ENCODE peak calls at places on chromosomes 3 and 15, in ten cellular contexts. A is stomach; H is CD4-positive, alpha-beta T cell; R is HepG2; K is heart left ventricle; Y is activated B cell treated with CpG ODN at 0.5 μM for 24 hours; B is WERI-Rb-1; N is tibial artery; F is breast epithelium; U is AG09319. L is an unnamed sample.

GRCh38 chr3:194685723-194686413 is at the start of gene FAM43A:
- DNase-seq in B (peak), A (peak), Y (peak), H (peak), U (peak), F (peak), K (peak), N (peak), R (peak), L (peak)

GRCh38 chr3:175741951-175742350 is 882.8 kb downstream of the NAALADL2 start:
- DNase-seq in N (no peak), U (no peak), A (no peak), Y (no peak), B (no peak), K (no peak), R (no peak), H (no peak), F (no peak), L (no peak)

GRCh38 chr3:186929186-186929585 is 1.1 kb upstream of the ST6GAL1 start:
- DNase-seq in F (no peak), R (no peak), U (no peak), A (no peak), B (no peak), N (no peak), Y (no peak), H (no peak), K (no peak), L (no peak)

GRCh38 chr15:77421370-77421700 is 647 bp downstream of the HMG20A start:
- DNase-seq in H (no peak), R (peak), Y (no peak), N (no peak), F (no peak), B (no peak), K (no peak), U (no peak), A (no peak), L (no peak)

GRCh38 chr3:3998140-3998977 is 199.1 kb downstream of the LRRN1 start:
- DNase-seq in A (no peak), Y (no peak), H (no peak), U (no peak), R (peak), B (peak), K (no peak), N (no peak), F (no peak), L (no peak)

GRCh38 chr3:190180268-190180667 is 59.6 kb upstream of the P3H2 start:
- DNase-seq in F (no peak), B (no peak), U (no peak), K (no peak), H (no peak), N (no peak), R (no peak), A (no peak), Y (no peak), L (no peak)

GRCh38 chr3:196774191-196774820 is 34.6 kb downstream of the PAK2 start:
- DNase-seq in K (no peak), B (no peak), A (no peak), U (no peak), H (no peak), Y (no peak), R (peak), F (no peak), N (no peak), L (no peak)

GRCh38 chr15:60444289-60444912 is 34.5 kb downstream of the ICE2 start:
- DNase-seq in H (no peak), F (no peak), K (no peak), R (peak), N (no peak), B (no peak), U (no peak), Y (no peak), A (no peak), L (no peak)

GRCh38 chr15:55681631-55682030 is 61.3 kb downstream of the PRTG start:
- DNase-seq in N (no peak), U (no peak), B (no peak), Y (no peak), K (no peak), H (no peak), R (no peak), A (no peak), F (no peak), L (no peak)

GRCh38 chr3:127052121-127052561 is 69.2 kb downstream of the PLXNA1 start:
- DNase-seq in U (no peak), B (no peak), R (no peak), H (no peak), K (peak), Y (no peak), N (peak), A (peak), F (no peak), L (no peak)
- TF ChIP-seq CTCF in U (no peak), B (no peak), R (no peak), H (no peak), K (no peak), Y (no peak), N (no peak), A (no peak), F (no peak), L (no peak)

DNA sequence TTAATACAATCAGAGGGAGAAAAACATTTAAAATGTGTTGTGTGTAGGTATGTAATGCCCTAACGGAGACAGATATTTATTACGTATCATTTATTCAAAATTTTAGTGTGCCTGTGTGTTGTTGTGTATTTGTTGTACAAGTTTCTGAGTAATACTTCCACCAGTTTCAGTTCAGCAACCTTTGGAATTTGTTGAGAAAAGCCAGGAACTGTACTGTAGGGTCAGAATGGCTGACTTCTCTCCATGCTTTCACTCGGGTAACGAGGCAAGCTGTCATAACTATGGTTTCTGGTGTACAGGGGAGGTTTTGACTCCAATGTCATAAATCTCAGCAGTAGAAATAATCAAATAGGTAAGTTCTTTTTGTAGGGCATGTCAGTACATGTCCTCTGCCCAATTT is 23.8 kb upstream of the CNTN6 start:
- DNase-seq in R (no peak), B (no peak), A (no peak), Y (no peak), H (no peak), U (no peak), N (no peak), F (no peak), K (no peak), L (no peak)
- TF ChIP-seq CTCF in R (no peak), B (no peak), A (no peak), Y (no peak), H (no peak), U (no peak), N (no peak), F (no peak), K (no peak), L (no peak)

DNA sequence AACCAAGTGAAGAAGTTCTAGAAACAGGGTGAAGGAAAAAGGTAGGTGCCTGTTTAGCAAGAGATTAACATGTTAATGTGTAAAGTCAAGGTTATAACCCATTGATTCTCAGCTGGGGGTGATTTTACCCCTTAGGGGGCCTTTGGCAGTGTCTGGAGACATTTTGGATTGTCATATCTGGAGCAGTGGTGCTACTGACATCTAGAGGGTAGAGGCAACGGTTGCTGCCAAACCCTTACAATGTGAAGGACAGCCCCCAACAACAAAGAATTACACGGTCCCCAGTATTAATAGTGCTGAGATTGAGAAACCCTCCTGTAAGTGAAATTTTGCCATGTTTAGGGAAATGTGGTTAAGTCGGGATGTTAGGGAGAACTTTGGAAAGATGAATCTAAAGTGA is 74.7 kb downstream of the CRYBG3 start:
- DNase-seq in K (no peak), H (no peak), U (no peak), Y (no peak), F (no peak), A (no peak), R (no peak), B (no peak), N (no peak), L (no peak)
- TF ChIP-seq CTCF in K (no peak), H (no peak), U (no peak), Y (no peak), F (no peak), A (no peak), R (no peak), B (no peak), N (no peak), L (no peak)

GRCh38 chr3:112088944-112089343 is 2.8 kb downstream of the C3orf52 start:
- DNase-seq in N (no peak), K (no peak), A (no peak), H (no peak), B (no peak), Y (no peak), F (no peak), U (no peak), R (no peak), L (no peak)

GRCh38 chr3:112087746-112088145 is 1.6 kb downstream of the C3orf52 start:
- DNase-seq in A (peak), N (no peak), U (no peak), R (no peak), B (no peak), K (no peak), H (no peak), Y (no peak), F (no peak), L (no peak)

GRCh38 chr3:112084980-112085697 is 1.1 kb upstream of the C3orf52 start:
- DNase-seq in N (no peak), B (peak), Y (no peak), K (no peak), R (peak), F (no peak), A (no peak), H (no peak), U (no peak), L (no peak)

GRCh38 chr3:112086857-112087524 is 802 bp downstream of the C3orf52 start:
- DNase-seq in N (no peak), H (no peak), R (no peak), Y (no peak), A (no peak), U (no peak), F (no peak), K (no peak), B (no peak), L (no peak)

GRCh38 chr3:112086018-112086854 is at the start of gene C3orf52:
- DNase-seq in K (peak), Y (peak), U (no peak), F (peak), N (peak), B (peak), A (peak), R (peak), H (peak), L (peak)
- TF ChIP-seq CTCF in K (no peak), Y (no peak), U (no peak), F (peak), N (no peak), B (no peak), A (no peak), R (peak), H (no peak), L (peak)

GRCh38 chr15:70118599-70118998 is 20.9 kb upstream of the TLE3 start:
- DNase-seq in F (no peak), B (no peak), R (no peak), H (no peak), N (no peak), Y (no peak), A (no peak), K (no peak), U (no peak), L (no peak)

GRCh38 chr15:70120109-70120508 is 22.4 kb upstream of the TLE3 start:
- DNase-seq in H (no peak), Y (no peak), K (no peak), F (no peak), B (no peak), R (no peak), U (no peak), A (no peak), N (no peak), L (no peak)

GRCh38 chr15:70125605-70126004 is 27.9 kb upstream of the TLE3 start:
- DNase-seq in R (no peak), U (no peak), Y (no peak), F (no peak), H (no peak), A (no peak), B (no peak), N (no peak), K (no peak), L (no peak)

GRCh38 chr15:70120954-70121655 is 23.4 kb upstream of the TLE3 start:
- DNase-seq in Y (no peak), F (no peak), U (no peak), N (no peak), H (no peak), K (no peak), R (no peak), A (no peak), B (peak), L (no peak)

GRCh38 chr15:70121656-70122297 is 24.1 kb upstream of the TLE3 start:
- DNase-seq in R (no peak), Y (no peak), U (peak), N (peak), K (peak), F (no peak), H (no peak), B (no peak), A (peak), L (no peak)
- TF ChIP-seq CTCF in R (no peak), Y (no peak), U (no peak), N (no peak), K (no peak), F (no peak), H (no peak), B (no peak), A (no peak), L (no peak)

DNA sequence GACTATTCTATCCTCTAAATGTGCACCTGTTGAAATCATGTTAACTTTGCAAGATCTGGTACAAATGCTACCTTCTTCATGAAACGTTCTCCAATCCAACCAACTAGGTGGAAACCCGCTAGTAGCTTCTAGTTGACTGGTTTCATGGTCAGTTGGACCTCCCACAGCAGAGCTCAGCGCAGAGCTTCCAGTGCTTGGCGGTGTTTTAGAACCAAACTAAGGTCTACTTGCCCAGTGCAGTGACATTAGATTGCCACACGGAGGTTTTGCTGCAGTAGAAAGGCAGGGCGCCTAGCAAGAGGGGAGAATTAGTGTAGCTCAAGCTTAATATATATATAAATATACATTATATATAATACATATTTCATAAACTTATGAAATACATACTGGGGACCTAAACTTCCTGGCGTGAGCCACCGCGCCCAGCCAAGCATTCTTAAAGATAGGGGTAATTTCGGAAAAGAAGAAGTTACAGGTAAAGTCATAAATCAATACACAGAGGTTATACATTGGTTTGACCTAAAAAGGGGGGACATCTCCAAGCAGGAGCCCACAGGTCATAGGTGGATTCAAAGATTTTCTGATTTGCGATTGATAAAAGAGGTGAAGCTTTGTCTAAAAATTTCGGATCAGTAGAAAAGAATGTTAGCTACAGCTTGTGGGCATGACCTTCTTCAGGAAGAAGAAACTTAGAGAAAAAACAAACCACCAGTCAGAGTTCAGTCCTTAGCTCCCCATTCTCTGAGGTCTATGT is 2.0 kb upstream of the OXSR1 start:
- DNase-seq in R (peak), N (no peak), A (no peak), U (no peak), Y (no peak), H (no peak), K (no peak), F (no peak), B (no peak), L (no peak)
- TF ChIP-seq CTCF in R (no peak), N (peak), A (no peak), U (no peak), Y (no peak), H (no peak), K (no peak), F (no peak), B (no peak), L (peak)

DNA sequence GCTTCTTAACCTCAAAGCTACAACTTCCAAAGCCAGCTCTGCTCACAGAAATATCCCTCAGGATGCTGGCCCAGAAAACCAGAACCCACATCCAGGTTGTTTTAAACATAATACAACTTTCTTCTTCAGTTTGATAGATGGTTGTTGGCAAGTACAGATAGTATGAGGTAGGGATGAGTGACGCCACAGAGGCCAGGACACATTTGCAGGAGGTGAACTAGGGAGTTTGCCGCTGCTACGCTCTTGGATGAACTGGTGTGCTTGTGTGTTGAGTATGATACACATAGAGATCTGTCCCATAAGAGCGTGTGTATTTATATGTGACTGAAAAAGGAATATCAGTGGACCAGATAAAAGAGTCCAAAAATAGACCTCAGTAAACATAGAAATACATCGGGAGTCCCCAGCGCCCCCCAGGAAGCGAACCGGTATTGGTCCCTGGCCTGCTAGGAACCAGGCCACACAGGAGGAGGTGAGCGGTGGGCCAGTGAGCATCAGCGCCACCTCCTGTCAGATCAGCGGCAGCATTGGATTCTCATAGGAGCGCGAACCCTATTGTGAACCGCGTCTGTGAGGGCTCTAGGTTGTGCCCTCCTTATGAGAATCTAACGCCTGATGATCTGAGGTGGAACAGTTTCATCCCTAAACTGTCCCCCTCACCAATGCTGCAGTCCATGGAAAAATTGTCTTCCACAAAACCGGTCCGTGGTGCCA is 98.0 kb downstream of the LRRK1 start:
- DNase-seq in F (no peak), A (no peak), N (no peak), K (no peak), H (no peak), B (peak), Y (no peak), U (no peak), R (no peak), L (no peak)
- TF ChIP-seq CTCF in F (no peak), A (no peak), N (no peak), K (no peak), H (no peak), B (peak), Y (no peak), U (peak), R (peak), L (peak)

L was measured in progenitor cell of endocrine pancreas.